ENCODE peak calls at places on chromosome 7, in seven cellular contexts. K, Y, A, D, J, B and M are unnamed samples.

GRCh38 chr7:78472519-78472918 is 673.9 kb downstream of the PHTF2 start:
- DNase-seq in K (no peak), Y (peak), A (no peak), D (no peak), J (no peak), B (no peak), M (no peak)

GRCh38 chr7:49638166-49638565 is 135.3 kb upstream of the VWC2 start:
- DNase-seq in K (no peak), Y (no peak), A (no peak), D (no peak), J (no peak), B (no peak), M (no peak)

GRCh38 chr7:74612015-74612829 is 45.3 kb upstream of the GTF2I start:
- DNase-seq in K (no peak), Y (peak), A (no peak), D (peak), J (no peak), B (no peak), M (peak)

GRCh38 chr7:43869898-43870240 is 552 bp upstream of the MRPS24 start:
- DNase-seq in K (peak), Y (peak), A (no peak), D (no peak), J (no peak), B (no peak), M (no peak)

GRCh38 chr7:35905555-35905954 is 104.7 kb downstream of the SEPTIN7 start:
- DNase-seq in K (peak), Y (peak), A (no peak), D (no peak), J (no peak), B (no peak), M (no peak)

GRCh38 chr7:112481337-112481736 is 546 bp downstream of the LSMEM1 start:
- DNase-seq in K (no peak), Y (no peak), A (no peak), D (no peak), J (no peak), B (no peak), M (no peak)

GRCh38 chr7:120981888-120982615 is 6.5 kb upstream of the CPED1 start:
- DNase-seq in K (no peak), Y (peak), A (no peak), D (no peak), J (no peak), B (no peak), M (no peak)

GRCh38 chr7:155938129-155938528 is 125.9 kb upstream of the SHH start:
- DNase-seq in K (no peak), Y (no peak), A (no peak), D (no peak), J (no peak), B (no peak), M (no peak)

GRCh38 chr7:80078159-80078731 is 56.4 kb upstream of the GNAI1 start:
- DNase-seq in K (no peak), Y (peak), A (peak), D (no peak), J (no peak), B (peak), M (peak)

GRCh38 chr7:17991866-17992648 is 35.6 kb downstream of the PRPS1L1 start:
- DNase-seq in K (no peak), Y (no peak), A (no peak), D (no peak), J (no peak), B (peak), M (no peak)

GRCh38 chr7:94511763-94512162 is 2.2 kb downstream of the CASD1 start:
- DNase-seq in K (no peak), Y (no peak), A (no peak), D (no peak), J (no peak), B (no peak), M (no peak)

GRCh38 chr7:10325395-10325794 is 648.3 kb upstream of the PHF14 start:
- DNase-seq in K (no peak), Y (no peak), A (no peak), D (no peak), J (no peak), B (no peak), M (no peak)

GRCh38 chr7:2002561-2003450 is 229.9 kb downstream of the MAD1L1 start:
- DNase-seq in K (no peak), Y (no peak), A (no peak), D (no peak), J (no peak), B (no peak), M (no peak)

GRCh38 chr7:44515595-44516268 is 25.3 kb upstream of the NUDCD3 start:
- DNase-seq in K (no peak), Y (no peak), A (no peak), D (no peak), J (no peak), B (no peak), M (no peak)

GRCh38 chr7:120919466-120919865 is 31.1 kb upstream of the ING3 start:
- DNase-seq in K (no peak), Y (no peak), A (no peak), D (no peak), J (no peak), B (no peak), M (no peak)